ENCODE peak calls at places on chromosomes 11 and 22, in nine cellular contexts. B is ovary, L is fibroblast of lung, O is right lobe of liver, D is H1, Q is prostate gland, C is Caco-2, A is foreskin keratinocyte, W is colonic mucosa. T is an unnamed sample.
A peak's percentile ranks its signal among the peaks of the same experiment; 100 is the strongest.

GRCh38 chr11:48006301-48006992 is 26.1 kb downstream of the PTPRJ start:
- DNase-seq in O (no peak), A (peak; percentile 54), Q (no peak), C (no peak), B (no peak), W (no peak), L (peak; percentile 82), D (no peak), T (no peak)

GRCh38 chr11:8315463-8315862 is 51.8 kb upstream of the LMO1 start:
- DNase-seq in L (no peak), O (no peak), W (no peak), C (no peak), Q (no peak), A (no peak), D (no peak), B (no peak), T (no peak)

GRCh38 chr11:84660257-84660656 is 966.9 kb downstream of the DLG2 start:
- DNase-seq in Q (no peak), O (no peak), B (no peak), C (no peak), A (no peak), W (no peak), D (no peak), L (no peak), T (no peak)

GRCh38 chr11:104531075-104531474 is 367.1 kb upstream of the PDGFD start:
- DNase-seq in C (peak; percentile 21), D (peak; percentile 10), A (no peak), O (no peak), B (no peak), L (no peak), Q (no peak), W (no peak), T (no peak)

GRCh38 chr22:19619144-19620009 is 94.9 kb upstream of the SEPTIN5 start:
- DNase-seq in D (no peak), O (no peak), W (no peak), Q (no peak), L (no peak), C (no peak), A (no peak), B (no peak), T (no peak)

GRCh38 chr11:60874421-60875365 is 7.4 kb downstream of the ZP1 start:
- DNase-seq in A (no peak), L (no peak), C (no peak), W (no peak), Q (no peak), B (no peak), O (no peak), D (no peak), T (peak; percentile 30)

GRCh38 chr22:46681010-46681409 is 57.0 kb downstream of the CERK start:
- DNase-seq in Q (no peak), D (no peak), C (peak; percentile 20), L (no peak), W (no peak), A (no peak), B (no peak), O (no peak), T (no peak)

GRCh38 chr22:24427500-24428164 is at the start of gene ADORA2A:
- DNase-seq in W (peak; percentile 51), A (no peak), D (no peak), L (no peak), C (no peak), Q (no peak), O (peak; percentile 30), B (no peak), T (no peak)

GRCh38 chr11:67268036-67268683 is 1.9 kb downstream of the GRK2 start:
- DNase-seq in O (peak; percentile 26), D (no peak), W (no peak), B (peak; percentile 21), L (no peak), A (no peak), C (no peak), Q (no peak), T (no peak)

GRCh38 chr22:40507491-40507890 is 129.0 kb downstream of the MRTFA start:
- DNase-seq in Q (no peak), L (no peak), W (no peak), B (no peak), D (no peak), C (no peak), O (no peak), A (no peak), T (no peak)

GRCh38 chr22:40511604-40512003 is 124.9 kb downstream of the MRTFA start:
- DNase-seq in D (no peak), O (no peak), B (no peak), L (no peak), A (no peak), C (no peak), Q (no peak), W (no peak), T (peak; percentile 35)

GRCh38 chr22:40512426-40513136 is 123.9 kb downstream of the MRTFA start:
- DNase-seq in C (no peak), W (no peak), O (no peak), A (peak; percentile 98), B (no peak), Q (no peak), D (no peak), L (peak; percentile 99), T (peak; percentile 19)

GRCh38 chr22:40509401-40510134 is 127.0 kb downstream of the MRTFA start:
- DNase-seq in L (peak; percentile 94), W (peak; percentile 44), Q (no peak), C (peak; percentile 66), B (peak; percentile 70), D (no peak), A (peak; percentile 77), O (no peak), T (peak; percentile 29)

DNA sequence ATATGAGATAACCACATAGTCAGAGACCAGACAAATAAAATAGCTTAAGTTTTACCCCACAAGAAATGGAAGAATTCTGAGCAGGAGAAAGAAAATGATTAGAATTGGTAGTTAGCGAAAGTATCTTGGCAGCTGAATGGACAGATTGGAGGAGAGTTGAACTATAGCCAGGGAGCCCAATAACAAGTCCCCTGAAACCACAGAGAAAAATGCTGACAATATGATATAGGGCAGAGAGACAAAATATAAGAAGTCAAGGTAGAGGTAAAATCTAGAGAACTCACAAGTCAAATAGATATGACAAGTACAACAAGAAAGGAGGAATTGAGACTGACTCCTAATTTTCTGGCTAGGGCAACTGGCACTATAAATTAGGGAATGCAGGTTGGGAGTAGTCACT is 125.6 kb downstream of the MRTFA start:
- DNase-seq in L (no peak), C (no peak), O (no peak), A (no peak), D (no peak), W (no peak), Q (no peak), B (no peak), T (no peak)
- H3K4me1 ChIP-seq in L (peaks cover 40% of the 10 kb centered on the region), C (peaks cover 50% of the 10 kb centered on the region), O (no peaks in the 10 kb centered on the region), A (peaks cover 33% of the 10 kb centered on the region), D (no peaks in the 10 kb centered on the region), W (no peaks in the 10 kb centered on the region), Q (no peaks in the 10 kb centered on the region), B (peaks cover 16% of the 10 kb centered on the region), T (peaks cover 59% of the 10 kb centered on the region)

GRCh38 chr11:114080769-114081168 is 21.3 kb downstream of the ZBTB16 start:
- DNase-seq in Q (no peak), D (no peak), O (no peak), B (no peak), A (no peak), W (no peak), L (no peak), C (no peak), T (no peak)
- H3K4me1 ChIP-seq in Q (peaks cover 82% of the 10 kb centered on the region), D (peaks cover 5% of the 10 kb centered on the region), O (peaks cover 1% of the 10 kb centered on the region), B (peaks cover 51% of the 10 kb centered on the region), A (no peaks in the 10 kb centered on the region), W (peaks cover 16% of the 10 kb centered on the region), L (no peaks in the 10 kb centered on the region), C (peaks cover 80% of the 10 kb centered on the region), T (peaks cover 100% of the 10 kb centered on the region)

DNA sequence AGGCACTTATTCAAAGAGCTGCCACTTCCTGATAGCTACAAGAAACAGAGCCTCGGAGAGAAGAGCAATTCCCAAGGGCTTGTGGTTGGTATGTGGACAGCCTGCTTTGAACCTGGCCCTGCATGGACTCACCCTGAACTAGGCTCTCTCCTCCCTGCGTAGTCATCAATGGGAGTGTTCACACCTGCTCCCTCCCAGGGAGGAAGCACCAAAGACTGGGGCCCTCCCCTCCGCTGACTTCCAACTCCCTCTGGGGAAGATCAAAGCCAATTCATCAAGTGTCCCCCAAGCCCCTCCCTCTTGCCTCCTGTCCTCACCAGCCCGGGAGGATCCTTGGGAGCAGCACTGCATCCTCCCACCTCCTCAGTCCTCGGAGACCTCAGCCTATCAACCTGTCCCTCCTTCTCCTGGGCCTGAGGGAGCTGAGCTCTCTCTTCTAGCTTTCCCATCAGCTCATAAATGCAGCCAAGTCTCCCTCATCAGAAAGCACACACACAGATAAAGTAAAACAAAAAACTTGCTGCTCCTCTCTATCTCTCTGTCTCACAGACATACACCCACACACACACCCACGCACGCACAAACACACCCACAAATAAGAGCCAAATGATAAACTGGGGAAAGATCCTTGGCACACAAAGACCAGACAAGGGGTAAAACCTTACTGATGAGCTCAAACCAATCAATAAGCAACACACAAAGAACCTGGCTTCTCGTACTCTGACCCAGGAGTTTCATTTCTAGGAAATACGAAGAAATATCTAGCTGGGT is 3.3 kb downstream of the A4GALT start:
- DNase-seq in B (no peak), W (no peak), O (no peak), A (peak; percentile 46), C (peak; percentile 35), Q (no peak), L (no peak), D (peak; percentile 36), T (no peak)
- H3K4me1 ChIP-seq in B (peaks cover 5% of the 10 kb centered on the region), W (no peaks in the 10 kb centered on the region), O (no peaks in the 10 kb centered on the region), A (peaks cover 4% of the 10 kb centered on the region), C (peaks cover 38% of the 10 kb centered on the region), Q (peaks cover 7% of the 10 kb centered on the region), L (no peaks in the 10 kb centered on the region), D (peaks cover 8% of the 10 kb centered on the region), T (peaks cover 14% of the 10 kb centered on the region)

GRCh38 chr11:19735512-19735911 is 22.9 kb downstream of the NAV2 start:
- DNase-seq in O (no peak), C (no peak), W (no peak), A (no peak), Q (no peak), L (peak; percentile 61), B (no peak), D (no peak), T (no peak)

GRCh38 chr11:19737575-19737974 is 24.9 kb downstream of the NAV2 start:
- DNase-seq in L (no peak), C (no peak), D (no peak), W (no peak), O (no peak), A (no peak), B (no peak), Q (no peak), T (no peak)

GRCh38 chr11:19736831-19737230 is 24.2 kb downstream of the NAV2 start:
- DNase-seq in W (no peak), O (no peak), C (no peak), A (no peak), B (no peak), L (no peak), D (no peak), Q (no peak), T (no peak)

GRCh38 chr11:19730373-19730772 is 17.7 kb downstream of the NAV2 start:
- DNase-seq in Q (no peak), O (no peak), C (no peak), W (no peak), L (no peak), B (no peak), D (no peak), A (no peak), T (no peak)

DNA sequence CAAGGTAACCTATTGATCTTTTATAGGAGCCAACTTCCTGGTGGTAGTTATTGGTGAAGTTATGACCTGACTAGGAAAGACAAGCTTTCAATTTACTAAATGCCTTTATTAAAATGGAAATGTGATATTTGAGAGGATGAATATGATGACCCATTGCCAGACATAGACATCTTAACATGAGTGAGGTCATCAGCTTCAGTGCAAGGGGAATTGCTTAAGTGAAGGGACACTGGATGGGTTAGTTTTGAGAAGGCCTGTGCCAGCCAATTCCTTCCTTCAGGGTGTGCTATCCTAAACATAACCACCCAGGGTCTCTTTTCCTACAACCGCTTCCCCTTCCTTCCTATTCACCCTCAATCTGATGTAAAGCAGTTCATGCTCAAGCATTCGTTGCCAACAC is 21.5 kb downstream of the NAV2 start:
- DNase-seq in D (no peak), Q (no peak), O (no peak), C (no peak), A (no peak), W (no peak), B (no peak), L (no peak), T (no peak)
- H3K4me1 ChIP-seq in D (no peaks in the 10 kb centered on the region), Q (no peaks in the 10 kb centered on the region), O (no peaks in the 10 kb centered on the region), C (no peaks in the 10 kb centered on the region), A (no peaks in the 10 kb centered on the region), W (no peaks in the 10 kb centered on the region), B (peaks cover 1% of the 10 kb centered on the region), L (peaks cover 2% of the 10 kb centered on the region), T (peaks cover 7% of the 10 kb centered on the region)

T was measured in gastrocnemius medialis.